ENCODE peak calls at places on chromosomes 2 and 18, in four cellular contexts. F, Z, E and J are unnamed samples.

GRCh38 chr2:21220930-21221329 is 97.2 kb downstream of the TDRD15 start:
- DNase-seq in E (peak; percentile 25), Z (no peak), F (no peak), J (no peak)

GRCh38 chr2:118991554-118991953 is 49.6 kb downstream of the MARCO start:
- DNase-seq in F (no peak), E (peak; percentile 7), Z (no peak), J (no peak)

GRCh38 chr18:9103488-9103887 is 989 bp downstream of the NDUFV2 start:
- DNase-seq in Z (no peak), F (no peak), E (no peak), J (no peak)

GRCh38 chr2:83196225-83196624 is 1262.9 kb downstream of the SUCLG1 start:
- DNase-seq in F (no peak), E (no peak), Z (no peak), J (no peak)

GRCh38 chr2:111072220-111072871 is 48.4 kb upstream of the BCL2L11 start:
- DNase-seq in F (no peak), Z (no peak), E (no peak), J (no peak)

GRCh38 chr2:12970861-12971260 is 254.1 kb downstream of the TRIB2 start:
- DNase-seq in F (no peak), Z (no peak), E (no peak), J (no peak)

GRCh38 chr2:27705851-27706622 is 42.3 kb downstream of the SLC4A1AP start:
- DNase-seq in Z (peak; percentile 94), F (peak; percentile 86), E (peak; percentile 86), J (peak; percentile 61)

GRCh38 chr2:150462772-150463171 is 24.7 kb downstream of the RND3 start:
- DNase-seq in Z (no peak), E (no peak), F (no peak), J (no peak)

GRCh38 chr2:185502351-185502750 is 236.3 kb upstream of the FSIP2 start:
- DNase-seq in F (no peak), Z (no peak), E (no peak), J (no peak)

GRCh38 chr18:62486290-62486964 is 36.4 kb upstream of the ZCCHC2 start:
- DNase-seq in E (peak; percentile 44), Z (no peak), F (peak; percentile 10), J (no peak)

GRCh38 chr18:59300676-59301285 is 17.7 kb downstream of the CPLX4 start:
- DNase-seq in F (no peak), E (no peak), Z (peak; percentile 82), J (no peak)

GRCh38 chr2:69083126-69083733 is 70.3 kb downstream of the ANTXR1 start:
- DNase-seq in F (peak; percentile 23), E (no peak), Z (no peak), J (no peak)

GRCh38 chr2:159518321-159519005 is 97.9 kb downstream of the BAZ2B start:
- DNase-seq in F (no peak), E (no peak), Z (no peak), J (no peak)

GRCh38 chr2:217289153-217289908 is 429.5 kb upstream of the TNP1 start:
- DNase-seq in F (no peak), E (no peak), Z (peak; percentile 86), J (no peak)

GRCh38 chr2:236521556-236521955 is 48.1 kb upstream of the ACKR3 start:
- DNase-seq in E (no peak), F (no peak), Z (no peak), J (no peak)

GRCh38 chr18:80147418-80148315 is 38.6 kb downstream of the ADNP2 start:
- DNase-seq in F (peak; percentile 23), E (peak; percentile 83), Z (peak; percentile 94), J (peak; percentile 81)

GRCh38 chr2:155250800-155251199 is 552.3 kb downstream of the KCNJ3 start:
- DNase-seq in Z (no peak), F (no peak), E (no peak), J (no peak)

GRCh38 chr2:112121682-112122254 is 16.4 kb upstream of the FBLN7 start:
- DNase-seq in E (no peak), Z (no peak), F (peak; percentile 12), J (no peak)

GRCh38 chr2:39696072-39696471 is 30.4 kb downstream of the TMEM178A start:
- DNase-seq in E (no peak), Z (no peak), F (no peak), J (no peak)

GRCh38 chr2:192137451-192137850 is 57.3 kb downstream of the TMEFF2 start:
- DNase-seq in Z (no peak), E (no peak), F (no peak), J (no peak)

GRCh38 chr2:192140236-192140839 is 54.4 kb downstream of the TMEFF2 start:
- DNase-seq in Z (no peak), F (no peak), E (no peak), J (no peak)

GRCh38 chr2:192145496-192145895 is 49.2 kb downstream of the TMEFF2 start:
- DNase-seq in F (no peak), E (no peak), Z (no peak), J (no peak)

DNA sequence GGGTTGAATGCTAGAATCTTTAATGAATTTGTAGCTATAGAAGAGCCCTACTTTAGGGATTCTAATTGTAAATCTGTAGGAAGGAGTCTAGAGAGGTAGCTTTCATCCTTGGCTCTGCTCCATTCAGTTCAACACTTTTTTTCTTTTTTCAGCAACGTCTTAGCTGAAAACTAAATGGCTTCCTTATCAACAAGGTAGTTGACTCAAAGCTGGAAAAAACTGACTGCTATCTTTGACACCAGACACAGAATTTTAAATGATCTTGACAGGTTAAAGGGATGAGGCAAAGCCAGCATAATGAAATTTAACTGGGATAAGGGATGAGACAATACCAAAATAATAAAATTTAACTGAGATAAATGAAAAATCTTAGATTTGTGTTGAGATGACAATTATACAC is 54.9 kb downstream of the TMEFF2 start:
- DNase-seq in E (no peak), Z (no peak), F (no peak), J (no peak)
- TF ChIP-seq EP300 in E (no peak), Z (no peak), F (no peak), J (no peak)

GRCh38 chr2:44730583-44730982 is 210.9 kb upstream of the SIX3 start:
- DNase-seq in Z (no peak), E (no peak), F (no peak), J (no peak)

GRCh38 chr2:44736270-44736942 is 205.1 kb upstream of the SIX3 start:
- DNase-seq in E (no peak), Z (no peak), F (no peak), J (no peak)

DNA sequence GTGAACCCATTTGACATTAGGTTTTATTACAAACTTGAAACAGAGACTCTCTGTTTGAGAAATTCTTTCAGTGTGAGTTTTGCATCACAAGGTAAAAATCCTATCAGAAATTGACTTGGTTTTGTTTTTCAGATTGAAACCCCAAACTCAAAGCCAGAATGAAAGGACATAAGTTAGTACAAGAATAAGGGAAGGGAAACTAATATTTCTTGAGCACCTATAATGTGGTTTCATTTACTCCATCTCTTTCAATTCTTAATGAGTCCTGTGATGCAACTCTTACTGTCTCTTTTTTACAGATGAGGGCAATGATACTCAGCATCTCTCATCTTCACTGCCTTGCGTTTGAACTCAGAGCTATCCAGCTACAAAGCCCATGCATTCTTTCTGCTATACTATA is 210.0 kb upstream of the SIX3 start:
- DNase-seq in E (no peak), Z (no peak), F (no peak), J (no peak)
- TF ChIP-seq EP300 in E (no peak), Z (no peak), F (no peak), J (no peak)

GRCh38 chr2:178284613-178285286 is 90.4 kb downstream of the OSBPL6 start:
- DNase-seq in Z (no peak), E (no peak), F (no peak), J (no peak)
- TF ChIP-seq EP300 in Z (no peak), E (no peak), F (no peak), J (no peak)

GRCh38 chr2:240868286-240869108 is at the start of gene AGXT:
- DNase-seq in Z (no peak), F (no peak), E (no peak), J (no peak)
- TF ChIP-seq EP300 in Z (no peak), F (no peak), E (no peak), J (no peak)